ENCODE peak calls at places on chromosomes 3 and 15, in nine cellular contexts. One of them, this sample, is unnamed.

GRCh38 chr3:7697538-7697937 is 804.1 kb upstream of the LMCD1 start:
- DNase-seq in epithelial cell of esophagus: peak
- DNase-seq in SK-N-SH: no peak
- DNase-seq in body of pancreas: no peak
- DNase-seq in GM20000: no peak
- DNase-seq in GM06990: no peak
- DNase-seq in left lung: no peak
- DNase-seq in HFFc6: no peak
- DNase-seq in uterus: no peak
- DNase-seq in this sample: no peak

GRCh38 chr15:77455696-77456293 is 35.1 kb downstream of the HMG20A start:
- DNase-seq in left lung: no peak
- DNase-seq in body of pancreas: no peak
- DNase-seq in GM06990: no peak
- DNase-seq in HFFc6: peak
- DNase-seq in uterus: no peak
- DNase-seq in SK-N-SH: no peak
- DNase-seq in epithelial cell of esophagus: no peak
- DNase-seq in GM20000: no peak
- DNase-seq in this sample: no peak

GRCh38 chr3:39447637-39448483 is 19.6 kb upstream of the MOBP start:
- DNase-seq in GM20000: peak
- DNase-seq in body of pancreas: peak
- DNase-seq in epithelial cell of esophagus: peak
- DNase-seq in uterus: peak
- DNase-seq in HFFc6: peak
- DNase-seq in left lung: no peak
- DNase-seq in SK-N-SH: peak
- DNase-seq in GM06990: peak
- DNase-seq in this sample: no peak

GRCh38 chr3:30437172-30437571 is 169.2 kb upstream of the TGFBR2 start:
- DNase-seq in epithelial cell of esophagus: no peak
- DNase-seq in HFFc6: no peak
- DNase-seq in body of pancreas: peak
- DNase-seq in GM06990: no peak
- DNase-seq in uterus: peak
- DNase-seq in SK-N-SH: no peak
- DNase-seq in left lung: no peak
- DNase-seq in GM20000: no peak
- DNase-seq in this sample: no peak

GRCh38 chr3:57194641-57195040 is 5.1 kb downstream of the HESX1 start:
- DNase-seq in left lung: no peak
- DNase-seq in uterus: no peak
- DNase-seq in body of pancreas: no peak
- DNase-seq in GM06990: no peak
- DNase-seq in GM20000: no peak
- DNase-seq in epithelial cell of esophagus: no peak
- DNase-seq in HFFc6: no peak
- DNase-seq in SK-N-SH: peak
- DNase-seq in this sample: no peak

GRCh38 chr3:114447545-114447944 is 153.7 kb downstream of the TIGIT start:
- DNase-seq in HFFc6: no peak
- DNase-seq in left lung: no peak
- DNase-seq in SK-N-SH: no peak
- DNase-seq in body of pancreas: no peak
- DNase-seq in uterus: no peak
- DNase-seq in GM20000: no peak
- DNase-seq in GM06990: no peak
- DNase-seq in epithelial cell of esophagus: no peak
- DNase-seq in this sample: no peak

GRCh38 chr3:4306860-4307259 is 3.7 kb downstream of the SETMAR start:
- DNase-seq in GM20000: no peak
- DNase-seq in epithelial cell of esophagus: peak
- DNase-seq in left lung: no peak
- DNase-seq in uterus: no peak
- DNase-seq in body of pancreas: no peak
- DNase-seq in GM06990: no peak
- DNase-seq in SK-N-SH: no peak
- DNase-seq in HFFc6: no peak
- DNase-seq in this sample: no peak

GRCh38 chr15:41494922-41495735 is 1.5 kb downstream of the ITPKA start:
- DNase-seq in SK-N-SH: no peak
- DNase-seq in left lung: peak
- DNase-seq in GM06990: peak
- DNase-seq in epithelial cell of esophagus: no peak
- DNase-seq in uterus: no peak
- DNase-seq in body of pancreas: peak
- DNase-seq in HFFc6: no peak
- DNase-seq in GM20000: peak
- DNase-seq in this sample: no peak

GRCh38 chr15:68231102-68231818 is 1.7 kb upstream of the CLN6 start:
- DNase-seq in left lung: no peak
- DNase-seq in GM06990: no peak
- DNase-seq in body of pancreas: no peak
- DNase-seq in uterus: no peak
- DNase-seq in HFFc6: no peak
- DNase-seq in SK-N-SH: peak
- DNase-seq in epithelial cell of esophagus: no peak
- DNase-seq in GM20000: no peak
- DNase-seq in this sample: no peak

GRCh38 chr3:14301558-14301957 is 100.8 kb upstream of the SLC6A6 start:
- DNase-seq in epithelial cell of esophagus: peak
- DNase-seq in GM06990: no peak
- DNase-seq in body of pancreas: no peak
- DNase-seq in HFFc6: no peak
- DNase-seq in GM20000: no peak
- DNase-seq in uterus: peak
- DNase-seq in left lung: no peak
- DNase-seq in SK-N-SH: no peak
- DNase-seq in this sample: no peak

GRCh38 chr3:30097022-30097650 is 509.3 kb upstream of the TGFBR2 start:
- DNase-seq in SK-N-SH: no peak
- DNase-seq in GM06990: no peak
- DNase-seq in left lung: no peak
- DNase-seq in uterus: no peak
- DNase-seq in HFFc6: no peak
- DNase-seq in body of pancreas: no peak
- DNase-seq in epithelial cell of esophagus: no peak
- DNase-seq in GM20000: no peak
- DNase-seq in this sample: no peak

GRCh38 chr3:130992344-130992743 is 34.3 kb downstream of the ASTE1 start:
- DNase-seq in GM20000: no peak
- DNase-seq in HFFc6: no peak
- DNase-seq in left lung: no peak
- DNase-seq in GM06990: no peak
- DNase-seq in uterus: no peak
- DNase-seq in body of pancreas: no peak
- DNase-seq in SK-N-SH: no peak
- DNase-seq in epithelial cell of esophagus: no peak
- DNase-seq in this sample: no peak

GRCh38 chr15:93244691-93245615 is 155.9 kb upstream of the RGMA start:
- DNase-seq in HFFc6: no peak
- DNase-seq in GM06990: no peak
- DNase-seq in SK-N-SH: no peak
- DNase-seq in body of pancreas: no peak
- DNase-seq in epithelial cell of esophagus: no peak
- DNase-seq in GM20000: no peak
- DNase-seq in uterus: no peak
- DNase-seq in left lung: no peak
- DNase-seq in this sample: no peak

GRCh38 chr3:81643721-81644120 is 117.7 kb downstream of the GBE1 start:
- DNase-seq in left lung: no peak
- DNase-seq in epithelial cell of esophagus: peak
- DNase-seq in GM06990: no peak
- DNase-seq in GM20000: no peak
- DNase-seq in HFFc6: peak
- DNase-seq in body of pancreas: no peak
- DNase-seq in SK-N-SH: peak
- DNase-seq in uterus: no peak
- DNase-seq in this sample: no peak

GRCh38 chr15:79431636-79432344 is at the start of gene MINAR1:
- DNase-seq in epithelial cell of esophagus: peak
- DNase-seq in GM20000: peak
- DNase-seq in GM06990: peak
- DNase-seq in HFFc6: peak
- DNase-seq in uterus: no peak
- DNase-seq in SK-N-SH: peak
- DNase-seq in left lung: peak
- DNase-seq in body of pancreas: peak
- DNase-seq in this sample: no peak

GRCh38 chr15:79432345-79433311 is 492 bp downstream of the MINAR1 start:
- DNase-seq in left lung: peak
- DNase-seq in uterus: no peak
- DNase-seq in SK-N-SH: peak
- DNase-seq in GM06990: no peak
- DNase-seq in GM20000: no peak
- DNase-seq in HFFc6: no peak
- DNase-seq in body of pancreas: peak
- DNase-seq in epithelial cell of esophagus: peak
- DNase-seq in this sample: no peak

GRCh38 chr15:79434361-79434760 is 2.2 kb downstream of the MINAR1 start:
- DNase-seq in HFFc6: no peak
- DNase-seq in body of pancreas: no peak
- DNase-seq in left lung: no peak
- DNase-seq in SK-N-SH: no peak
- DNase-seq in GM06990: no peak
- DNase-seq in uterus: no peak
- DNase-seq in GM20000: no peak
- DNase-seq in epithelial cell of esophagus: no peak
- DNase-seq in this sample: no peak

GRCh38 chr15:79430901-79431635 is 1.1 kb upstream of the MINAR1 start:
- DNase-seq in left lung: no peak
- DNase-seq in GM06990: no peak
- DNase-seq in HFFc6: no peak
- DNase-seq in GM20000: peak
- DNase-seq in epithelial cell of esophagus: no peak
- DNase-seq in SK-N-SH: no peak
- DNase-seq in body of pancreas: peak
- DNase-seq in uterus: no peak
- DNase-seq in this sample: no peak

GRCh38 chr15:79433610-79434009 is 1.5 kb downstream of the MINAR1 start:
- DNase-seq in left lung: no peak
- DNase-seq in body of pancreas: no peak
- DNase-seq in SK-N-SH: peak
- DNase-seq in uterus: no peak
- DNase-seq in GM06990: no peak
- DNase-seq in epithelial cell of esophagus: no peak
- DNase-seq in HFFc6: no peak
- DNase-seq in GM20000: peak
- DNase-seq in this sample: no peak
- TF ChIP-seq CTCF in left lung: no peak
- TF ChIP-seq CTCF in body of pancreas: no peak
- TF ChIP-seq CTCF in SK-N-SH: no peak
- TF ChIP-seq CTCF in uterus: no peak
- TF ChIP-seq CTCF in GM06990: no peak
- TF ChIP-seq CTCF in epithelial cell of esophagus: no peak
- TF ChIP-seq CTCF in HFFc6: no peak
- TF ChIP-seq CTCF in GM20000: no peak
- TF ChIP-seq CTCF in this sample: no peak

DNA sequence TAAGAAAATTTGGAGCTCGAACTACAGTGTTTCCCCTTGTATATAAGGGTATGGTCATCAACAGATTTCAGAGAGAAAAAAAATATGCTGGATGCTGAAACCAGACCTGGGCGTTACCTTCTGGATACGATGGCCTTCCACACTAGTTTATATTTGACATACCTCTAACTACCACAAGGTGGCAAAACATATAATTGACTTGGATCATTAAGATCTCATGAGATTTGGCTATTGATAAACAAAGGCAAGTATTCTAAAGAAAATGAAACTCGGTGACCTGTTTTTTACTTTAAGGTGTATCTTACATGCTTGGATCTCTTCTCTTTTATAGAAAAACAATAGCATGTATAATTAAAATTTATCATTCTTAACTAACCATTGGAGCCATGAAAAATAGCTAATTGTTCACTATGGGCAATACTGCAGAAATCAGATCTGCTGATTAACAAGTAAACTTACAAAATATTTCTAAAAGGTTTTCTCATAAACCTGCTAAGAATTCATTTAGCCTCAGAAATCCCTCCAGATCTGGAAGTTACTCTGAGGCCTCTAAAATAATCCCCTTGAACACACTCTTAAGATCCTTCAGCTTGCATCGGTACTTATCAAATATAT is 300.6 kb upstream of the KCNH8 start:
- DNase-seq in epithelial cell of esophagus: peak
- DNase-seq in left lung: no peak
- DNase-seq in body of pancreas: no peak
- DNase-seq in GM20000: peak
- DNase-seq in SK-N-SH: peak
- DNase-seq in HFFc6: no peak
- DNase-seq in uterus: no peak
- DNase-seq in GM06990: no peak
- DNase-seq in this sample: no peak
- TF ChIP-seq CTCF in epithelial cell of esophagus: peak
- TF ChIP-seq CTCF in left lung: peak
- TF ChIP-seq CTCF in body of pancreas: peak
- TF ChIP-seq CTCF in GM20000: peak
- TF ChIP-seq CTCF in SK-N-SH: peak
- TF ChIP-seq CTCF in HFFc6: peak
- TF ChIP-seq CTCF in uterus: no peak
- TF ChIP-seq CTCF in GM06990: peak
- TF ChIP-seq CTCF in this sample: peak

GRCh38 chr3:173221010-173221409 is 80.0 kb upstream of the SPATA16 start:
- DNase-seq in uterus: no peak
- DNase-seq in GM06990: no peak
- DNase-seq in HFFc6: no peak
- DNase-seq in body of pancreas: no peak
- DNase-seq in left lung: no peak
- DNase-seq in GM20000: no peak
- DNase-seq in epithelial cell of esophagus: peak
- DNase-seq in SK-N-SH: no peak
- DNase-seq in this sample: no peak
- TF ChIP-seq CTCF in uterus: no peak
- TF ChIP-seq CTCF in GM06990: peak
- TF ChIP-seq CTCF in HFFc6: peak
- TF ChIP-seq CTCF in body of pancreas: no peak
- TF ChIP-seq CTCF in left lung: no peak
- TF ChIP-seq CTCF in GM20000: no peak
- TF ChIP-seq CTCF in epithelial cell of esophagus: peak
- TF ChIP-seq CTCF in SK-N-SH: peak
- TF ChIP-seq CTCF in this sample: no peak

DNA sequence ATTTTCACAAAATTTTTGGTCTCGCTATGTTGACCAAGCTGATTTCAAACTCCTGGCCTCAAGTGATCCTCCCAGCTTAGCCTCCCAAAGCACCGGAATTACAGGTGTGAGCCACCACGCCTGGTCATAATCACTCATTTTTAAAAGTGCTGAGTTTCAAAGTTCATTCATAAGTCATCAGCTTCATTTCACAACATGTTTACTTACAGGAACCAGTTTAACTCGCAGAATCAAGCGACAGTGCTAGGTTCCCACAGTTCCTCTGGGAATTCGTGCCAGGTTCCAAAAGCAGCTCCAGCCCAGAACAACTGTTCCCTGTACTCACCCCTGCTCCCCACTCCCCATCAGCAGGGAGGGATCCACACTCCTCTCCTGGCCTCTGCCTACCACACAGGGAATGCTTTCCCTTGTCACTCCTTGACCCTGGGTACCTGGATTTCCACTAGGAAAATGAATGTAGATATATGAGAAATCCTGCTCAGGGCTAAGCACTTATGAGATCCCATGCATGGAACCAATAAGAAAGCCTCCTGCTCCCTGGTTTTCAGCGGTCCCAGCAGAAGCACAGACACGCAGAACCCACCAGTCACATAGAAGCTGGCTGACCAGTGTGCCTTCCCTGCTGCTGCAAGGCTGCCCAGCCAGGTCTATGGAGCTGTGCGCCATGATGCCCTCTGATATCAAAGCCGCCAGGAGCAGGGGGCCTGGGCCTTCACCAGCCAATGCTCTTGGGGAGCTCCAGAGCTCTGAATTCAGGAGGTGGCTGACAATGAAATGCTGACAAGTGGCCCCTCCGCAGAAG is 72.3 kb downstream of the ITGB5 start:
- DNase-seq in GM06990: no peak
- DNase-seq in left lung: no peak
- DNase-seq in HFFc6: no peak
- DNase-seq in epithelial cell of esophagus: peak
- DNase-seq in uterus: no peak
- DNase-seq in SK-N-SH: no peak
- DNase-seq in GM20000: no peak
- DNase-seq in body of pancreas: peak
- DNase-seq in this sample: no peak
- TF ChIP-seq CTCF in GM06990: no peak
- TF ChIP-seq CTCF in left lung: no peak
- TF ChIP-seq CTCF in HFFc6: no peak
- TF ChIP-seq CTCF in epithelial cell of esophagus: no peak
- TF ChIP-seq CTCF in uterus: no peak
- TF ChIP-seq CTCF in SK-N-SH: no peak
- TF ChIP-seq CTCF in GM20000: no peak
- TF ChIP-seq CTCF in body of pancreas: no peak
- TF ChIP-seq CTCF in this sample: no peak